ENCODE peak calls at places on chromosomes 4 and X, in four cellular contexts. P is uterus, J is ovary, H is suprapubic skin. I is an unnamed sample.

GRCh38 chr4:165010487-165010886 is 21.3 kb upstream of the TRIM60 start:
- DNase-seq in P (no peak), H (no peak), J (no peak), I (no peak)

GRCh38 chrX:10077425-10078188 is 79.2 kb upstream of the CLCN4 start:
- DNase-seq in H (no peak), J (no peak), P (no peak), I (no peak)

GRCh38 chr4:108834787-108835384 is 72.0 kb upstream of the ETNPPL start:
- DNase-seq in P (no peak), H (no peak), J (no peak), I (no peak)

GRCh38 chr4:177250056-177250696 is 59.5 kb upstream of the NEIL3 start:
- DNase-seq in J (peak; percentile 18), P (peak; percentile 32), H (no peak), I (peak; percentile 72)

GRCh38 chr4:17068396-17068795 is 170.0 kb upstream of the LDB2 start:
- DNase-seq in J (no peak), H (no peak), P (no peak), I (no peak)

GRCh38 chr4:74451214-74451661 is 6.3 kb downstream of the AREG start:
- DNase-seq in H (no peak), P (no peak), J (no peak), I (no peak)

GRCh38 chr4:158823461-158823873 is 54.6 kb downstream of the FNIP2 start:
- DNase-seq in H (no peak), J (no peak), P (no peak), I (no peak)

GRCh38 chr4:1806223-1806564 is 13.1 kb downstream of the FGFR3 start:
- DNase-seq in J (no peak), P (no peak), H (no peak), I (no peak)

GRCh38 chr4:10100734-10101216 is 15.8 kb downstream of the WDR1 start:
- DNase-seq in H (no peak), J (no peak), P (no peak), I (no peak)

GRCh38 chr4:153438916-153439756 is 27.0 kb upstream of the TMEM131L start:
- DNase-seq in J (no peak), H (no peak), P (no peak), I (no peak)

GRCh38 chr4:165343353-165344191 is 16.1 kb downstream of the MSMO1 start:
- DNase-seq in J (no peak), H (no peak), P (no peak), I (no peak)

GRCh38 chrX:97400492-97400891 is 516.8 kb downstream of the RPA4 start:
- DNase-seq in H (no peak), J (no peak), P (no peak), I (no peak)

DNA sequence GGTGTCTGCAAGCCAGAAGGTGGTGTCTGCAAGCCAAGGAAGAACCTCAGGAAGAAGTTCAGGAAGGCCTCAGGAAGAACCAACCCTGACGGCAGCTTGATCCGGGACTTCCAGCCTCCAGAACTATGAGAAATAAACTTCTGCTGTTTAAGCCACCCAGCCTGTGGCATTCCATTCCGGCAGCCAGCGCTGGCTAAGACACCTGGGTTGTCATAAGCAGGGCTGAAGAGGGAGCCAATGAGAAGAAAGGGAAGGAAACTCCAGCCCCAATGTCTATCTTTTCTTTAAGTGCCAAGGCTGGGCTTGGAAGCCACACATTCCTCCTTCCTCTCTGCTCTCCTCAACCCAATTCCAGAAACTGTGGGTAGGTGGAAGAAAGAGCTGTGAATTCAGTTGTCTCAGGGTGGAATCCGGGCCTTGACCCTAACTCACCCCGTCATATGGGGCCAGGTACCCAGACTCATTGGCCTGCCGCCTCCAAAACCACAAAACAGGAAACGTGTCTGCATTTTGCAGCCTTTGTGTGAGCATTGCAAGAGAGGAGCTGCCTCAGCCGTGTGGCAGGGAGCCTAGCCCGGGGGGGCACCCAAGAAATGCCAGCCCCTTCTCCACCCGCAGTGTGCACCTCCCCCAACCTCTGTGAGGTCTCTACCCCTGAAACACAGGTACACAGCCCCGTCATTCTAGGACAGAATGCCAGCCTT is 26.8 kb downstream of the CRMP1 start:
- DNase-seq in P (no peak), J (no peak), H (no peak), I (no peak)
- H3K4me3 ChIP-seq in P (no peak overlapping the region), J (no peak overlapping the region), H (no peak overlapping the region), I (no peak overlapping the region)

GRCh38 chr4:171022698-171023378 is 790.4 kb upstream of the GALNTL6 start:
- DNase-seq in H (no peak), J (no peak), P (no peak), I (no peak)

GRCh38 chr4:171031338-171031737 is 781.9 kb upstream of the GALNTL6 start:
- DNase-seq in J (no peak), P (no peak), H (no peak), I (no peak)

GRCh38 chr4:171024720-171025303 is 788.4 kb upstream of the GALNTL6 start:
- DNase-seq in H (no peak), J (no peak), P (no peak), I (no peak)

GRCh38 chr4:171025323-171025722 is 787.9 kb upstream of the GALNTL6 start:
- DNase-seq in J (no peak), P (no peak), H (no peak), I (no peak)

DNA sequence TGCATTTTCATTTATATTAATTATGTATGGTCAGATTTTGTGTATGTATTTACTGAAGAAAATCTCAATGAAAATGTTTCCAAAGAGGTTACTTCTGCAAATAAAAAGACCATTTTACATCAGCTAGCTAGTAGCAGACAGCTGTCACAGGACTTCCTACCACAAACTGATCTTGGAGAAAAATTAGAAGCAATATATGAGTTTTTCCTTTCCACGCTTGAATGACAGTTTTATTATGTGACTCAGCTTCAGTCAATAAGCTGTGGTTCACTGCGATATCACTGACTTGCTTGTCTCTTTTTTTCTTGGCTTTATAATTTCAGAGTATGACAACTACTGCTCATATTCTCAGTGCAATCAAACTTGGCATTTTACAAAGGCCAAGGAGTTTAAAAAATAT is 787.4 kb upstream of the GALNTL6 start:
- DNase-seq in H (no peak), P (no peak), J (no peak), I (no peak)
- H3K4me1 ChIP-seq in H (no peaks in the 10 kb centered on the region), P (no peaks in the 10 kb centered on the region), J (no peaks in the 10 kb centered on the region), I (no peaks in the 10 kb centered on the region)

DNA sequence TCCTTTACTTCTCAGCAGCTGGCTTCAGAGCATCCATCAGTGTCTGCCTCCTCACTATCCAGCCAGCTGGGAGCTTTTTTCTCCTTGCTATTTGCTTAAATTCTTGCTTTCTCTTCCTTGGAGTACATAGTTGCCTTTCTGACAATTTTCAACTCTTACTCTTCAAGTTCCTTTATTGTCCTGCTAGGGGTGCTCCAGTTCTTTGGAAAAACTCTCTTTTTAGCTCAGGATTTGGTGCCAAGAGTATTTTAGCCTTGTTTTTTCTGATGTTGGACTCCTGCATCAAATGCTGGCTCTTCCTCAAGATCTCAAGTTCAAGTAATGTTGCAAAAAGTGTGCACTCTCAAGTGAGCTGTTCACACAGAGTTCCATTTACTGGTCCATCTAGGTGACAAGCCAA is 126.4 kb downstream of the KDR start:
- DNase-seq in P (no peak), H (no peak), J (no peak), I (no peak)
- TF ChIP-seq CTCF in P (peak; percentile 71), H (peak; percentile 23), J (peak; percentile 19), I (peak; percentile 70)

DNA sequence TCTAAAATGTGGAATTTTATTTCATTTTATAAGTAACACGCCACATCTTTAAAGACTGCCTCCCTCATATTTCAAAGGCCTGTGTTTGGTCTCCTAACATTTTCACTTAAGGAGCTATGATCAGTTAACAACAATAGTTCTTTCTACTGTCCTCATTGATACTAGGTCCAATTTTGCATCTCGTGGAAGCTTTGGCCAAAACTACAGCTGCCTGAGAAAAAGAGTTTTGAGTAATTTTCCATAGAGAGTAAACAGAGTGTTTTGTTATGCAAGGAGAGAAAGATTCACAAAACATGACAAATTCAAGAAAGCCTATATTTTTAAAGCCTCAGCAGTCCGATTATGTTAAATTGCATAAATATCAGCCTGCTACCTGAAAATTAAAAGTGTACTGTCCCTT is 11.4 kb upstream of the PCDH18 start:
- DNase-seq in H (no peak), P (no peak), J (no peak), I (no peak)
- H3K4me3 ChIP-seq in H (no peak overlapping the region), P (no peak overlapping the region), J (no peak overlapping the region), I (no peak overlapping the region)

DNA sequence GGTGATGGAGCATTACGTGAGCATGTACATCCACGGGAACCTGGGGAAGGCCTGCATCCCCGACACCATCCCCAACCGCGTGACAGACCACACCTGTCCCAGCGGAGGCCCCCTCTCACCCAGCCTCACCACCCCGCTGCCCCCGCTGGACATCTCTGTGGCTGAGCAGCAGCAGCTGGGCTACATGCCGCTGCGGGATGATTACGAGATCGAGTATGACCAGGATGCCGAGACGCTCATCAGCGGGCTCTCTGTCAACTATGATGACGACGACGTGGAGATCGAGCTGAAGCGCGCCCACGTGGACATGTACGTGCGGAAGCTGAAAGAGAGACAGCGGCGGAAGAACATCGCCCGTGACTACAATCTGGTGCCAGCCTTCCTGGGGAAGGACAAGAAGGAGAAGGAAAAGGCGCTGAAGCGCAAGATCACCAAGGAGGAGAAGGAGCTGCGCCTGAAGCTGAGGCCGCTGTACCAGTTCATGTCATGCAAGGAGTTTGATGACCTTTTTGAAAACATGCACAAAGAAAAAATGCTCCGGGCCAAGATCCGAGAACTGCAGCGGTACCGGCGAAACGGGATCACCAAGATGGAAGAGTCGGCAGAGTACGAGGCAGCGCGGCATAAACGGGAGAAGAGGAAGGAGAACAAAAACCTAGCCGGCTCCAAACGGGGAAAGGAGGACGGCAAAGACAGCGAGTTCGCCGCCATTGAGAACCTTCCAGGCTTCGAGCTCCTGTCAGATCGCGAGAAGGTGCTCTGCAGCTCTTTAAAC is 11.1 kb downstream of the TADA2B start:
- DNase-seq in H (peak; percentile 70), P (no peak), J (no peak), I (no peak)
- H3K4me1 ChIP-seq in H (peaks cover 16% of the 10 kb centered on the region), P (no peaks in the 10 kb centered on the region), J (peaks cover 9% of the 10 kb centered on the region), I (no peaks in the 10 kb centered on the region)

GRCh38 chr4:20423420-20423819 is 171.7 kb downstream of the SLIT2 start:
- DNase-seq in H (no peak), P (no peak), J (no peak), I (no peak)
- TF ChIP-seq CTCF in H (no peak), P (no peak), J (no peak), I (no peak)

GRCh38 chr4:185471235-185472062 is at the start of gene CCDC110:
- DNase-seq in H (peak; percentile 99), J (peak; percentile 94), P (peak; percentile 92), I (peak; percentile 93)

GRCh38 chr4:185467991-185468390 is 3.5 kb downstream of the CCDC110 start:
- DNase-seq in P (no peak), J (no peak), H (no peak), I (no peak)

GRCh38 chr4:185470503-185471195 is 884 bp downstream of the CCDC110 start:
- DNase-seq in J (peak; percentile 66), H (no peak), P (peak; percentile 68), I (peak; percentile 67)

GRCh38 chr4:185468999-185469398 is 2.5 kb downstream of the CCDC110 start:
- DNase-seq in J (no peak), P (no peak), H (no peak), I (no peak)

DNA sequence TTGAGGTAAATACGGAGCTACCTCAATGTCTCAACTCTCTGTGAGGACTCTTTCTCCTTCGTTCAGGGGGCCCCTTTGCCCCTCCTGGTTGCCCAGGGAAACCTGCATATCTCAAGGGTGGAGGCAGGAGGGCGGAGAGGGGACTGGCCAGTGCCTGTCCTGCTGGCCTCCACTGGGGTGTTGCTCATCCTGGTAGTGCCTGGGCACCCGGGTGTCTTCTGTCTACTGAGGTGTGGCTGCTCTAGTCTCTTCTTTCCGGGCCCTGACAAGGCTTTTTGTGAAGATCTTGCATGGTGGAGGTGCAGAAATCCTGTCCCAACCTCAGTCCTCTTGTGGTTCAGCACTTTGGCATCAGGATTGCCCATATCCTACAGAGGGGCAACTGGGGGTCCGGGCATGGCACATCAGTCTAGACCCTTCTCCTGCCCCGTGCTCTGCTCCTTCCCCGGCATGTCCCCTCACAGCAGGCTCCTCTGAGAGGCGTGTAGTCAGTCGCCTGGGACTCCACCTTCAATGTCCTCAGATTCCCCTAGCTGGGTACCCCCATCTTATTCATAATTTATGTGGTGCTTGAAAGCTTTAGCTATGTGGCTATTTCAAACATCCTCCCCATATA is 1.9 kb downstream of the CCDC110 start:
- DNase-seq in J (peak; percentile 22), H (no peak), P (no peak), I (no peak)
- H3K4me3 ChIP-seq in J (no peak overlapping the region), H (no peak overlapping the region), P (no peak overlapping the region), I (no peak overlapping the region)